ENCODE peak calls at places on chromosomes 4 and X, in four cellular contexts. One of them, this sample, is unnamed.

GRCh38 chr4:2068566-2068965 is 9.4 kb downstream of the NAT8L start:
- DNase-seq in GM12878: no peak
- DNase-seq in HepG2: no peak
- DNase-seq in K562: no peak
- DNase-seq in this sample: no peak

GRCh38 chr4:48162162-48162561 is 28.1 kb upstream of the TXK start:
- DNase-seq in GM12878: no peak
- DNase-seq in HepG2: no peak
- DNase-seq in K562: no peak
- DNase-seq in this sample: no peak

GRCh38 chr4:129364747-129365452 is 268.9 kb downstream of the C4orf33 start:
- DNase-seq in GM12878: no peak
- DNase-seq in HepG2: no peak
- DNase-seq in K562: no peak
- DNase-seq in this sample: no peak

GRCh38 chr4:145939856-145940255 is 1.2 kb upstream of the ZNF827 start:
- DNase-seq in GM12878: no peak
- DNase-seq in HepG2: no peak
- DNase-seq in K562: no peak
- DNase-seq in this sample: no peak

GRCh38 chr4:158949094-158949493 is 153.8 kb upstream of the RAPGEF2 start:
- DNase-seq in GM12878: no peak
- DNase-seq in HepG2: no peak
- DNase-seq in K562: no peak
- DNase-seq in this sample: no peak

GRCh38 chr4:130395871-130396270 is 1299.9 kb downstream of the C4orf33 start:
- DNase-seq in GM12878: no peak
- DNase-seq in HepG2: no peak
- DNase-seq in K562: no peak
- DNase-seq in this sample: no peak

GRCh38 chr4:74770511-74770910 is 23.8 kb downstream of the BTC start:
- DNase-seq in GM12878: no peak
- DNase-seq in HepG2: no peak
- DNase-seq in K562: no peak
- DNase-seq in this sample: no peak

GRCh38 chr4:138241281-138242075 is 671 bp downstream of the SLC7A11 start:
- DNase-seq in GM12878: no peak
- DNase-seq in HepG2: no peak
- DNase-seq in K562: peak; percentile 19
- DNase-seq in this sample: peak; percentile 8

GRCh38 chrX:85052636-85053343 is 49.1 kb downstream of the APOOL start:
- DNase-seq in GM12878: no peak
- DNase-seq in HepG2: no peak
- DNase-seq in K562: no peak
- DNase-seq in this sample: no peak

GRCh38 chr4:72319596-72319995 is 249.4 kb downstream of the ADAMTS3 start:
- DNase-seq in GM12878: no peak
- DNase-seq in HepG2: no peak
- DNase-seq in K562: no peak
- DNase-seq in this sample: no peak

GRCh38 chr4:47840291-47840690 is 2.4 kb upstream of the CORIN start:
- DNase-seq in GM12878: no peak
- DNase-seq in HepG2: no peak
- DNase-seq in K562: no peak
- DNase-seq in this sample: no peak

GRCh38 chrX:70826715-70827114 is 81.8 kb downstream of the TEX11 start:
- DNase-seq in GM12878: no peak
- DNase-seq in HepG2: no peak
- DNase-seq in K562: no peak
- DNase-seq in this sample: no peak

GRCh38 chrX:17226736-17227135 is 148.3 kb upstream of the NHS start:
- DNase-seq in GM12878: no peak
- DNase-seq in HepG2: no peak
- DNase-seq in K562: no peak
- DNase-seq in this sample: no peak

GRCh38 chr4:148790691-148791090 is 348.5 kb upstream of the NR3C2 start:
- DNase-seq in GM12878: no peak
- DNase-seq in HepG2: no peak
- DNase-seq in K562: no peak
- DNase-seq in this sample: no peak

GRCh38 chr4:121156822-121157769 is 7.0 kb downstream of the TNIP3 start:
- DNase-seq in GM12878: no peak
- DNase-seq in HepG2: no peak
- DNase-seq in K562: no peak
- DNase-seq in this sample: peak; percentile 68

GRCh38 chr4:1052231-1052671 is 40.8 kb downstream of the FGFRL1 start:
- DNase-seq in GM12878: no peak
- DNase-seq in HepG2: no peak
- DNase-seq in K562: no peak
- DNase-seq in this sample: no peak

GRCh38 chrX:10077425-10078188 is 79.2 kb upstream of the CLCN4 start:
- DNase-seq in GM12878: no peak
- DNase-seq in HepG2: peak; percentile 79
- DNase-seq in K562: no peak
- DNase-seq in this sample: no peak

GRCh38 chr4:23847158-23847557 is 42.7 kb downstream of the PPARGC1A start:
- DNase-seq in GM12878: no peak
- DNase-seq in HepG2: no peak
- DNase-seq in K562: no peak
- DNase-seq in this sample: no peak

GRCh38 chr4:2741626-2742025 is 14.5 kb downstream of the TNIP2 start:
- DNase-seq in GM12878: no peak
- DNase-seq in HepG2: no peak
- DNase-seq in K562: no peak
- DNase-seq in this sample: no peak

GRCh38 chr4:4427886-4428285 is 41.0 kb downstream of the NSG1 start:
- DNase-seq in GM12878: no peak
- DNase-seq in HepG2: no peak
- DNase-seq in K562: no peak
- DNase-seq in this sample: no peak

GRCh38 chrX:12955882-12956703 is 18.8 kb upstream of the TMSB4X start:
- DNase-seq in GM12878: peak; percentile 77
- DNase-seq in HepG2: peak; percentile 46
- DNase-seq in K562: peak; percentile 75
- DNase-seq in this sample: no peak

GRCh38 chr4:59161249-59161648 is 2038.9 kb upstream of the ADGRL3 start:
- DNase-seq in GM12878: no peak
- DNase-seq in HepG2: no peak
- DNase-seq in K562: no peak
- DNase-seq in this sample: no peak

GRCh38 chr4:141810038-141810701 is 173.8 kb downstream of the IL15 start:
- DNase-seq in GM12878: no peak
- DNase-seq in HepG2: no peak
- DNase-seq in K562: no peak
- DNase-seq in this sample: no peak

GRCh38 chr4:9924750-9925149 is 96.5 kb downstream of the SLC2A9 start:
- DNase-seq in GM12878: no peak
- DNase-seq in HepG2: no peak
- DNase-seq in K562: no peak
- DNase-seq in this sample: no peak

GRCh38 chr4:8913121-8913857 is 41.6 kb upstream of the HMX1 start:
- DNase-seq in GM12878: no peak
- DNase-seq in HepG2: no peak
- DNase-seq in K562: peak; percentile 2
- DNase-seq in this sample: no peak

GRCh38 chrX:68831405-68832100 is 2.7 kb downstream of the EFNB1 start:
- DNase-seq in GM12878: no peak
- DNase-seq in HepG2: no peak
- DNase-seq in K562: no peak
- DNase-seq in this sample: no peak

GRCh38 chr4:159006202-159006601 is 96.7 kb upstream of the RAPGEF2 start:
- DNase-seq in GM12878: no peak
- DNase-seq in HepG2: peak; percentile 88
- DNase-seq in K562: no peak
- DNase-seq in this sample: no peak

GRCh38 chrX:69795702-69796101 is 179.8 kb downstream of the EDA start:
- DNase-seq in GM12878: no peak
- DNase-seq in HepG2: no peak
- DNase-seq in K562: no peak
- DNase-seq in this sample: no peak

DNA sequence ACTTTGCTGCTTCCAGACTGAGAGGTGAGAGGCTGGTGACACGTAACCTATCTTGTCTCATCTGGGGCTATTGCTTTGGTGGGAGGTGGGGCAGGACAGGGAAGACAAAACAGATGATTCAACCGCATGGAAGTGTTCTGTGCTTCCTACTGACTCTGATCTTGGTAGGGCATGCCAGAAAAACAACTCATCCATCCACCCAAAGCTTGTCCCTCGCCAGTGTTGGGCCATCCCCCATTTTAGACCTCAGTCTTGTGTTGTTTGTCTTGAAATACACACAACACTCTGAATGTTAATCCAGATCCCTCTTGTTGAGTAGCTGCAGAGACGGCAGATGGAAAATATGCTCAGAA is 351 bp downstream of the CHRNA9 start:
- DNase-seq in GM12878: no peak
- DNase-seq in HepG2: no peak
- DNase-seq in K562: no peak
- DNase-seq in this sample: no peak
- TF ChIP-seq FOXM1 in GM12878: no peak
- TF ChIP-seq FOXM1 in HepG2: no peak
- TF ChIP-seq FOXM1 in K562: no peak
- TF ChIP-seq FOXM1 in this sample: no peak

DNA sequence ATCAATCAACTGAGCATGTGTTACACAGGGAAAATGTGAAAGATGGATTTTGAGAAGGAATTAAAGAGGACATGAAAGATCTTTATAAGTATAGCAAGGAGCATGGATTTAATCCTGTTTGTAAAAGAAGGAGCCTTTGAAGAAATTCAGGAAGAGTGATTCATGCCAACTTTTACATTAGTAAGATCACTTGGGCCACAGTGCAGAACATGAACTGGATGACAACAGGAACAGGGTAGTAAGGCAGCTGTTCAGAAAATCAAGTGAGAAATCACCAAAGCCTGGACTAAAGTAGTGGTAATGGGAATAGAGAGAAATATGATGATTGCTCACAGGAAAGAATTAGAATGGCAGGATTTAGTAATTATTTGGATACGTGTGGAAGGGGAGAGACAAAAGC is 265.7 kb upstream of the PCDH7 start:
- DNase-seq in GM12878: no peak
- DNase-seq in HepG2: no peak
- DNase-seq in K562: no peak
- DNase-seq in this sample: no peak
- TF ChIP-seq TARDBP in GM12878: no peak
- TF ChIP-seq TARDBP in HepG2: no peak
- TF ChIP-seq TARDBP in K562: no peak
- TF ChIP-seq TARDBP in this sample: no peak

DNA sequence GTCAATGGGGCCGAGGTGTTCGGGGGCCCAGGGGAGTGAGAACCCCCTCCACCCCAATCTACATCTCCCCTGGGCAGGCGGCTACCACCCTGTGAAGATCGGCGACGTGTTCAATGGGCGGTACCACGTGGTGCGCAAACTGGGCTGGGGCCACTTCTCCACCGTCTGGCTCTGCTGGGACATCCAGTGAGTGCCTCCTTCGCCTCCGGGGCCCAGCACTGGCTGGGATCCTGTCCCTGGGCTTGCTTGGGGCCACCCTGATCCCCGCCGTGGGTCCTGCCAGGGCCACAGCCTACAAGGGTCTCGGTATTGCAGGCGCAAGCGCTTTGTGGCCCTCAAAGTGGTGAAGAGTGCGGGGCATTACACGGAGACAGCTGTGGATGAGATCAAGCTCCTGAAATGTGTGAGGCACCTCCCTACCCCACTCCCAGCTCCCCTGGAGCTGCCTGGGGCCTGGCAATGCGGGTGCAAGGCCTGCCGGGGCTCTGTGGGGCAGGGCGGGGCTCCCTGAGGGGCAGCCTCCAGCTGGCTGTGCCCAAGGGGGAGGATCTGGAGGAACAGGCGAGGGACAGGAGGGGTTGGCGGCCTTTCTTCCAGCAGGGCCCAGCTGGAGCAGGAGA is 697 bp downstream of the SRPK3 start:
- DNase-seq in GM12878: no peak
- DNase-seq in HepG2: no peak
- DNase-seq in K562: no peak
- DNase-seq in this sample: no peak
- TF ChIP-seq FOXM1 in GM12878: no peak
- TF ChIP-seq FOXM1 in HepG2: no peak
- TF ChIP-seq FOXM1 in K562: no peak
- TF ChIP-seq FOXM1 in this sample: no peak

GRCh38 chr4:81722229-81722900 is 250.7 kb upstream of the RASGEF1B start:
- DNase-seq in GM12878: no peak
- DNase-seq in HepG2: no peak
- DNase-seq in K562: no peak
- DNase-seq in this sample: no peak
- TF ChIP-seq TARDBP in GM12878: no peak
- TF ChIP-seq TARDBP in HepG2: no peak
- TF ChIP-seq TARDBP in K562: no peak
- TF ChIP-seq TARDBP in this sample: no peak

GRCh38 chr4:172553216-172553615 is 615.4 kb upstream of the GALNT7 start:
- DNase-seq in GM12878: no peak
- DNase-seq in HepG2: no peak
- DNase-seq in K562: no peak
- DNase-seq in this sample: no peak
- TF ChIP-seq FOXM1 in GM12878: no peak
- TF ChIP-seq FOXM1 in HepG2: no peak
- TF ChIP-seq FOXM1 in K562: no peak
- TF ChIP-seq FOXM1 in this sample: no peak

This sample was measured in HEK293T.